ENCODE peak calls at places on chromosome 6, in ten cellular contexts. X, O, K, A, G, H, B, Y, R and U are unnamed samples.

GRCh38 chr6:151765444-151765886 is 42.0 kb upstream of the ESR1 start:
- DNase-seq in H (peak), Y (peak), O (peak), K (peak), B (peak), R (peak), X (peak), A (peak), G (peak), U (peak)

GRCh38 chr6:166664135-166664534 is 37.1 kb upstream of the RPS6KA2 start:
- DNase-seq in G (no peak), O (no peak), X (no peak), R (no peak), Y (no peak), A (no peak), K (no peak), B (no peak), H (no peak), U (peak)

GRCh38 chr6:159090530-159091306 is 45.9 kb upstream of the TAGAP start:
- DNase-seq in X (no peak), B (no peak), R (no peak), G (no peak), A (no peak), H (peak), O (no peak), Y (no peak), K (no peak), U (no peak)

GRCh38 chr6:15622045-15622750 is 40.6 kb downstream of the DTNBP1 start:
- DNase-seq in G (no peak), X (no peak), Y (no peak), A (peak), K (no peak), R (no peak), O (no peak), H (no peak), B (no peak), U (peak)

GRCh38 chr6:98928688-98929087 is 19.1 kb downstream of the FBXL4 start:
- DNase-seq in O (no peak), H (no peak), G (no peak), K (no peak), X (no peak), A (no peak), B (no peak), R (no peak), Y (no peak), U (no peak)

GRCh38 chr6:111805511-111806181 is 67.6 kb downstream of the FYN start:
- DNase-seq in H (no peak), O (peak), K (no peak), B (no peak), A (peak), X (peak), R (peak), G (peak), Y (no peak), U (no peak)

GRCh38 chr6:151402228-151402627 is 10.9 kb upstream of the ZBTB2 start:
- DNase-seq in A (no peak), H (no peak), X (no peak), K (no peak), G (no peak), R (no peak), O (no peak), B (no peak), Y (no peak), U (no peak)

GRCh38 chr6:132712366-132712765 is 1.5 kb downstream of the VNN1 start:
- DNase-seq in X (peak), R (no peak), K (no peak), O (no peak), Y (peak), G (peak), H (no peak), B (no peak), A (peak), U (peak)

GRCh38 chr6:72622094-72622540 is 253 bp downstream of the KCNQ5 start:
- DNase-seq in G (peak), Y (peak), H (peak), R (peak), K (peak), A (no peak), B (peak), X (peak), O (peak), U (peak)

GRCh38 chr6:108667984-108668383 is 107.3 kb downstream of the FOXO3 start:
- DNase-seq in H (no peak), G (peak), K (no peak), B (no peak), O (no peak), R (peak), X (no peak), Y (peak), A (no peak), U (peak)

GRCh38 chr6:41967312-41968287 is 26.0 kb upstream of the CCND3 start:
- DNase-seq in Y (no peak), K (no peak), O (no peak), A (peak), X (peak), H (no peak), G (peak), R (no peak), B (no peak), U (no peak)

GRCh38 chr6:1278057-1278720 is 33.7 kb upstream of the FOXQ1 start:
- DNase-seq in X (no peak), R (no peak), B (no peak), Y (no peak), K (no peak), G (no peak), H (no peak), A (no peak), O (no peak), U (no peak)

GRCh38 chr6:3835055-3835731 is 14.0 kb upstream of the FAM50B start:
- DNase-seq in R (no peak), Y (no peak), A (no peak), B (peak), H (peak), K (no peak), G (no peak), X (peak), O (no peak), U (peak)